ENCODE peak calls at places on chromosomes 2 and 18, in five cellular contexts. Z is ovary, A is Peyer's patch, L is neural progenitor cell, X is breast epithelium. I is an unnamed sample.

GRCh38 chr18:76494541-76495403 is at the start of gene ZNF516:
- DNase-seq in Z (peak; percentile 68), A (peak; percentile 60), L (peak; percentile 87), X (no peak), I (peak; percentile 77)

GRCh38 chr2:17839959-17840358 is 23.7 kb downstream of the MSGN1 start:
- DNase-seq in Z (no peak), A (no peak), L (no peak), X (no peak), I (no peak)

GRCh38 chr2:95158891-95159619 is 593 bp downstream of the ZNF514 start:
- DNase-seq in Z (peak; percentile 54), A (peak; percentile 75), L (peak; percentile 70), X (no peak), I (peak; percentile 81)

GRCh38 chr2:240624950-240625621 is at the start of gene GPR35:
- DNase-seq in Z (peak; percentile 16), A (peak; percentile 60), L (no peak), X (no peak), I (peak; percentile 56)

GRCh38 chr2:45120546-45120945 is 111.3 kb upstream of the SIX2 start:
- DNase-seq in Z (no peak), A (no peak), L (no peak), X (no peak), I (no peak)

GRCh38 chr18:70491734-70492348 is 203.0 kb downstream of the SOCS6 start:
- DNase-seq in Z (no peak), A (no peak), L (peak; percentile 81), X (no peak), I (peak; percentile 90)

GRCh38 chr2:101012706-101013181 is 10.7 kb downstream of the RPL31 start:
- DNase-seq in Z (peak; percentile 53), A (no peak), L (peak; percentile 44), X (no peak), I (no peak)

GRCh38 chr2:142866426-142866825 is 11.0 kb upstream of the KYNU start:
- DNase-seq in Z (no peak), A (no peak), L (no peak), X (no peak), I (no peak)

GRCh38 chr2:189096769-189097447 is 82.7 kb downstream of the COL5A2 start:
- DNase-seq in Z (no peak), A (no peak), L (no peak), X (no peak), I (no peak)

GRCh38 chr2:71720283-71720560 is 266.9 kb downstream of the DYSF start:
- DNase-seq in Z (no peak), A (no peak), L (no peak), X (no peak), I (no peak)

GRCh38 chr2:215431290-215431689 is 4.6 kb downstream of the FN1 start:
- DNase-seq in Z (no peak), A (no peak), L (no peak), X (no peak), I (no peak)

GRCh38 chr2:215432759-215433594 is 2.9 kb downstream of the FN1 start:
- DNase-seq in Z (no peak), A (no peak), L (no peak), X (no peak), I (no peak)

GRCh38 chr2:215431778-215432758 is 3.8 kb downstream of the FN1 start:
- DNase-seq in Z (no peak), A (no peak), L (no peak), X (no peak), I (no peak)

GRCh38 chr2:215429424-215429823 is 6.4 kb downstream of the FN1 start:
- DNase-seq in Z (no peak), A (no peak), L (no peak), X (no peak), I (no peak)

DNA sequence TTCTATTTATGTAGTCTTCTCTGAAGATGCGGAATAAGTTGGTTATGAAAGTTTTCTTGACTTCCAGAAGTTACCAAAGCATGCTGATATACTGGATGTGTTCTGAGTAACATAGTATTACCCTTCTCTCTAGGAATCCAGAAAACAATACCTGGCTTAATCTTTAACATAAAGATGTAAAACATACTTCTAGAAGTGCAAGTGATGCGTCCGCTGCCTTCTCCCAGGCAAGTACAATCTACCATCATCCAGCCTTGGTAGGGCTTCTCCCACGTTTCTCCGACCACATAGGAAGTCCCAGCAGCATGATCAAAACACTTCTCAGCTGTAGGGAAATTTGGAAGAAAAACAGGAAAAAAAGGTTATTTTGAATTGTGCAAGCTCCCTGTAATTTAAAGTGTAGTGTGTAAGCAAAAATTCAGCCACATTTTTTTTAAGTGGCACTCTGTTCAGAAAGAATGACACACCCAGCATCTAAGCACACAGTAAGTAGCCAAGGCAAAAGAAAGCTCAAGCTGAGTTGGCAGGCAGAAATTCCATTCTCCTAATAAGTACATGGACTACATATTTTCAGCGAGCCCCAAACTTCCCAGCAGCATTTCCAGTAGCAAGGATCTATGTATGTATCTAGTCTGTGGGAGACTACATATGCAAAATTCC is 5.2 kb downstream of the FN1 start:
- DNase-seq in Z (no peak), A (no peak), L (no peak), X (no peak), I (no peak)
- H3K4me3 ChIP-seq in Z (no peak overlapping the region), A (no peak overlapping the region), L (no peak overlapping the region), X (no peak overlapping the region), I (no peak overlapping the region)

DNA sequence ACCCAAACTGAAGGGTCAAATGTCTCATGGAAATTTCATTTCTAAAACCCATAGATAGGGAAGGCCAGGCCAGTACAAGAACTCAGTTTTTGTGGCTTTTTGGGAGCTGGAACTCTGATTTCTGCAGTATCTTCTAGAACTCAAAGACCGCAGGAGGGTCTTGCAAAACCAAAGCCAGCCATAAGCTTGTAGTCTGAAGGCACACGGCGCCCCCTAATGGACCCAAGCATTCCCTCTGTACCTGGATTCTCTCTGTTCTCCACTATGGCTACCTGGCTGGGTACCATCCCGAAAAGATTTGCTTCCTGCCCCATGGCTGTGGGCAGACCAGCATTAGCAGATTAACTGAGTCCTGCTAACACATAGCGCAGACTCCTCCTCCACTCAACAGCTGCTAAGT is 229.0 kb upstream of the SLC14A2 start:
- DNase-seq in Z (peak; percentile 31), A (no peak), L (peak; percentile 81), X (no peak), I (peak; percentile 90)
- TF ChIP-seq CTCF in Z (no peak), A (no peak), L (peak; percentile 79), X (no peak), I (peak; percentile 90)

GRCh38 chr2:69797235-69797634 is 32.2 kb upstream of the GMCL1 start:
- DNase-seq in Z (no peak), A (no peak), L (no peak), X (no peak), I (no peak)
- H3K27ac ChIP-seq in Z (no peak overlapping the region), A (peak overlapping the region; percentile 78), L (no peak overlapping the region), X (peak overlapping the region; percentile 70), I (peak overlapping the region; percentile 95)

GRCh38 chr2:155965415-155966070 is 367.0 kb downstream of the NR4A2 start:
- DNase-seq in Z (no peak), A (no peak), L (no peak), X (no peak), I (no peak)
- H3K4me3 ChIP-seq in Z (no peak overlapping the region), A (no peak overlapping the region), L (no peak overlapping the region), X (no peak overlapping the region), I (no peak overlapping the region)

DNA sequence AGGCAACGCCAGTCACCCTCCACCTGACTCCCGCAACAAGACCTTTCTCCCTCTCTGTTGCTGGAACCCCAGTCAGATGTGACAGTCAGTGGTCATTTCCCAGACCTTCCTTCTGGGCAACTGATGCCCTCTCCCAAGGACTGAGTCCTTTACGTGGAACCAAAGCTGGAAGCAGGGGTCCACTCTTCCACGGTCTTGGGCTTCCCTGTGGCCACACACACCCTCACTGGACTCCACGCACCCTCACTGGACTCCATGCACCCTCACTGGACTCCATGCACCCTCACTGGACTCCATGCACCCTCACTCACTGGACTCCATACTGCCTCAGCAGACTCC is 7.1 kb downstream of the PTMA start:
- DNase-seq in Z (no peak), A (no peak), L (no peak), X (no peak), I (no peak)
- TF ChIP-seq CTCF in Z (no peak), A (peak; percentile 17), L (no peak), X (no peak), I (no peak)

DNA sequence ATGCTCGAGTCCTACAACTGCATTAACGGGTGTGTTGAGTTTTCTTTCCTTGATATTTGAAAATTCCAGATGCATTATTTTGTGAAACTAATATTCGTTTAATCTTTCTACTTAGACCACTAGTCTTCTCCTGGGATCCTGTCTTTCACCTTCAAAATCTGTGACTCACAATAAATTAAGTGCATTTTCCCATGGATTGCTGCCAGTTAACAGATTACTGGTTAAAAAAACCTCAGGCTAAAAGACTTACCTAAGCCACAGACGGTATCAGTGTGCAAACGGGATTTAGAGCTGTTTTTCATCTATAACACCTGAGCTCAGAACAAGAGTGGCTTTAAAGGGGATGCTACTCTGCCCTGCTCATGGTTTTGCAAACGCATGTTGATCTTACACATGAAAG is 10.2 kb downstream of the FECH start:
- DNase-seq in Z (no peak), A (no peak), L (no peak), X (no peak), I (no peak)
- H3K27ac ChIP-seq in Z (no peak overlapping the region), A (no peak overlapping the region), L (no peak overlapping the region), X (no peak overlapping the region), I (no peak overlapping the region)

GRCh38 chr18:48831802-48832201 is 119.0 kb downstream of the SMAD7 start:
- DNase-seq in Z (no peak), A (no peak), L (no peak), X (no peak), I (peak; percentile 36)
- H3K4me3 ChIP-seq in Z (no peak overlapping the region), A (no peak overlapping the region), L (no peak overlapping the region), X (no peak overlapping the region), I (no peak overlapping the region)

DNA sequence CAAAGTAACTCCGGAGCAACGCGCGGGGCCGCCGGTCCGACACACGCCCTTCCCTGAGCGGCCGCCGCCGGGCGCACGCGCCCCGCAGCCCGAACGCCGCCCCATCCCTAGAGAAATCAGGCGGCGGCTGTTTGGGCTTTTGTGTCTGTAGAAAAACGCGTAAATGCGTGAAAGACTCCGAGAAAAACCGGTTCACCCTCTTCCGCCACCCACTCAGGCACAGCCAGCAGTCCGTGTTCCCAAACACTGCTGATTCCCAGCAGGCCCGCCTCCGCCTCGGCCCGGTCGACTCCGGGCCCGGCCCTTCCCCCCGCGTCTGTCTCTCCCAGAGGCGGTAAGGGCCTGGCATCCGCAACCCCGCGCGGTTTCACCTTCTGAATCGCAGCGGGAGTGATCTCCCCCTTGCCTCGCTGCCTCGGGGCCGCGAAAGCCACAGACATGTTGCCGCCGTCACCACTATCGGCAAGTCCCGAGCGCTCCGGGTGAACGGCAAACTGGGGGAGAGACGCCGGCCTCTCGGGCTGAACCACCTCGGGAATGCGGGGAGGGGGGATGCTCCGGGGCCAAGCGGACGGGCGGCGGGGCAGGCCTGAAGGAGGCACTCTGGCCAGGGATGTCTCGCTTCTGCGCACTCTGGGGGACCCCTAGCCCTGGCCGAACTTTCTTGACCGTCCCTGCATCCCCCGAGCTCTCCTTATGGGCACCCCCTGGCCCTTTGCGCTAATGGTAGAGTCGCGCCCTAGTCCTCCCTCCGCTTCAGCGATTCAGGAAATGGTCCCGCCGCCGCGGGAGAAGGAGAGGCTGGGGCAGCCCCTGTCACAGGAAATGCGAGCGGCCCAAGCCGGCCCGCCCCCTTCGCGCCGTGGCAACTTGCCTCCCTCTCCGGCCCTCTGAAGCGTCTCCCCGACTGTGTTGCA is at the start of gene SS18:
- DNase-seq in Z (peak; percentile 94), A (peak; percentile 93), L (peak; percentile 96), X (peak; percentile 86), I (peak; percentile 96)
- TF ChIP-seq CTCF in Z (no peak), A (peak; percentile 11), L (no peak), X (no peak), I (no peak)